ENCODE peak calls at places on chromosomes 4 and X, in eight cellular contexts. A is PC-3, J is Right ventricle myocardium superior, Z is lower lobe of right lung, R is NCI-H82, M is frontal cortex, C is fibroblast of the aortic adventitia, B is mammary epithelial cell. L is an unnamed sample.

GRCh38 chr4:152352645-152353116 is 183.2 kb downstream of the FBXW7 start:
- DNase-seq in A (peak; percentile 87), J (peak; percentile 42), Z (no peak), R (peak; percentile 93), M (peak; percentile 9), C (peak; percentile 98), B (peak; percentile 98), L (peak; percentile 91)

GRCh38 chr4:77002321-77002720 is 52.8 kb downstream of the SEPTIN11 start:
- DNase-seq in A (no peak), J (no peak), Z (no peak), R (no peak), M (no peak), C (no peak), B (no peak), L (no peak)

GRCh38 chr4:183468210-183469095 is 24.0 kb downstream of the CDKN2AIP start:
- DNase-seq in A (peak; percentile 72), J (no peak), Z (no peak), R (no peak), M (no peak), C (no peak), B (peak; percentile 57), L (peak; percentile 58)

GRCh38 chr4:1249731-1250526 is 999 bp upstream of the CTBP1 start:
- DNase-seq in A (peak; percentile 7), J (peak; percentile 56), Z (peak; percentile 62), R (peak; percentile 32), M (peak; percentile 47), C (peak; percentile 48), B (peak; percentile 28), L (peak; percentile 29)

GRCh38 chr4:144499777-144500176 is 146.2 kb upstream of the HHIP start:
- DNase-seq in A (no peak), J (no peak), Z (no peak), R (no peak), M (no peak), C (no peak), B (no peak), L (no peak)

GRCh38 chr4:112560084-112560483 is 44.1 kb upstream of the NEUROG2 start:
- DNase-seq in A (no peak), J (no peak), Z (no peak), R (no peak), M (no peak), C (no peak), B (no peak), L (no peak)

GRCh38 chrX:118974088-118974907 is at the start of gene LONRF3:
- DNase-seq in A (peak; percentile 67), J (peak; percentile 86), Z (peak; percentile 88), R (peak; percentile 34), M (peak; percentile 67), C (peak; percentile 41), B (no peak), L (peak; percentile 19)

GRCh38 chr4:109973529-109973905 is 60.8 kb downstream of the EGF start:
- DNase-seq in A (no peak), J (no peak), Z (no peak), R (peak; percentile 50), M (no peak), C (no peak), B (no peak), L (no peak)

GRCh38 chrX:72045552-72046277 is 86.0 kb downstream of the RTL5 start:
- DNase-seq in A (peak; percentile 8), J (no peak), Z (no peak), R (peak; percentile 78), M (no peak), C (no peak), B (peak; percentile 62), L (no peak)

GRCh38 chrX:154019633-154020499 is at the start of gene IRAK1:
- DNase-seq in A (peak; percentile 73), J (peak; percentile 75), Z (peak; percentile 71), R (peak; percentile 62), M (peak; percentile 80), C (peak; percentile 43), B (peak; percentile 45), L (peak; percentile 75)

GRCh38 chr4:48254381-48255072 is 15.1 kb downstream of the TEC start:
- DNase-seq in A (no peak), J (no peak), Z (no peak), R (no peak), M (no peak), C (peak; percentile 98), B (peak; percentile 31), L (peak; percentile 26)

GRCh38 chrX:41922125-41922521 is 1.2 kb downstream of the CASK start:
- DNase-seq in A (peak; percentile 32), J (no peak), Z (no peak), R (peak; percentile 51), M (no peak), C (peak; percentile 25), B (peak; percentile 37), L (peak; percentile 54)

GRCh38 chrX:10064736-10065135 is 92.0 kb upstream of the CLCN4 start:
- DNase-seq in A (no peak), J (no peak), Z (peak; percentile 56), R (no peak), M (no peak), C (no peak), B (no peak), L (no peak)

GRCh38 chr4:185020293-185020808 is 2.1 kb downstream of the HELT start:
- DNase-seq in A (no peak), J (no peak), Z (peak; percentile 45), R (no peak), M (no peak), C (peak; percentile 9), B (peak; percentile 30), L (no peak)

GRCh38 chr4:78692815-78693156 is 83.4 kb upstream of the BMP2K start:
- DNase-seq in A (no peak), J (no peak), Z (no peak), R (no peak), M (no peak), C (no peak), B (no peak), L (no peak)

GRCh38 chrX:151359931-151360871 is 36.8 kb upstream of the VMA21 start:
- DNase-seq in A (peak; percentile 35), J (no peak), Z (peak; percentile 44), R (peak; percentile 61), M (peak; percentile 12), C (peak; percentile 2), B (peak; percentile 2), L (peak; percentile 36)

GRCh38 chr4:139938414-139938813 is 215.6 kb downstream of the MAML3 start:
- DNase-seq in A (no peak), J (no peak), Z (no peak), R (no peak), M (no peak), C (no peak), B (no peak), L (no peak)

GRCh38 chrX:13569479-13570244 is at the start of gene EGFL6:
- DNase-seq in A (no peak), J (no peak), Z (no peak), R (peak; percentile 3), M (peak; percentile 7), C (no peak), B (no peak), L (no peak)

GRCh38 chrX:125883169-125883568 is 282.9 kb downstream of the DCAF12L2 start:
- DNase-seq in A (no peak), J (no peak), Z (no peak), R (no peak), M (no peak), C (no peak), B (no peak), L (no peak)

GRCh38 chrX:150864127-150864526 is 34.3 kb downstream of the CD99L2 start:
- DNase-seq in A (no peak), J (no peak), Z (no peak), R (no peak), M (no peak), C (no peak), B (no peak), L (no peak)

GRCh38 chrX:154749856-154750255 is 1.0 kb downstream of the GAB3 start:
- DNase-seq in A (no peak), J (no peak), Z (no peak), R (peak; percentile 32), M (no peak), C (peak; percentile 41), B (no peak), L (no peak)

GRCh38 chr4:128168701-128169100 is 107.6 kb downstream of the LARP1B start:
- DNase-seq in A (no peak), J (no peak), Z (no peak), R (no peak), M (no peak), C (no peak), B (no peak), L (no peak)

GRCh38 chr4:47972181-47972580 is 44.3 kb downstream of the CNGA1 start:
- DNase-seq in A (no peak), J (no peak), Z (no peak), R (no peak), M (no peak), C (no peak), B (no peak), L (no peak)

GRCh38 chrX:133454525-133455323 is 39.4 kb upstream of the GPC4 start:
- DNase-seq in A (no peak), J (no peak), Z (no peak), R (no peak), M (no peak), C (no peak), B (no peak), L (no peak)

GRCh38 chr4:94410678-94411206 is 41.0 kb upstream of the PDLIM5 start:
- DNase-seq in A (peak; percentile 22), J (peak; percentile 66), Z (no peak), R (no peak), M (no peak), C (peak; percentile 85), B (no peak), L (no peak)

GRCh38 chr4:23234018-23234417 is 541.3 kb downstream of the GBA3 start:
- DNase-seq in A (no peak), J (no peak), Z (no peak), R (no peak), M (no peak), C (no peak), B (no peak), L (no peak)

GRCh38 chr4:7981738-7982394 is 42.2 kb upstream of the AFAP1 start:
- DNase-seq in A (no peak), J (no peak), Z (no peak), R (no peak), M (no peak), C (no peak), B (no peak), L (no peak)

GRCh38 chrX:22520128-22520828 is 247.6 kb downstream of the CBLL2 start:
- DNase-seq in A (peak; percentile 85), J (no peak), Z (no peak), R (no peak), M (no peak), C (peak; percentile 66), B (peak; percentile 86), L (peak; percentile 54)

L was measured in ELR.